ENCODE peak calls at places on chromosomes 7 and 10, in nine cellular contexts. Q is IMR-90; I is CD4-positive, alpha-beta memory T cell; Z is CD8-positive, alpha-beta T cell; R is endodermal cell; V is fibroblast of lung; J is GM23338; H is pancreas; L is Peyer's patch. B is an unnamed sample.
A peak's percentile ranks its signal among the peaks of the same experiment; 100 is the strongest.

GRCh38 chr7:2873686-2874551 is 29.8 kb upstream of the GNA12 start:
- DNase-seq in Q (peak; percentile 95), I (no peak), Z (no peak), R (peak; percentile 94), V (peak; percentile 93), J (peak; percentile 60), H (no peak), L (no peak), B (no peak)

GRCh38 chr10:130333185-130333584 is 197.0 kb downstream of the GLRX3 start:
- DNase-seq in Q (no peak), I (no peak), Z (no peak), R (peak; percentile 69), V (no peak), J (no peak), H (no peak), L (no peak), B (no peak)

GRCh38 chr7:132240262-132240661 is 336.0 kb downstream of the PLXNA4 start:
- DNase-seq in Q (no peak), I (no peak), Z (no peak), R (no peak), V (no peak), J (no peak), H (no peak), L (no peak), B (no peak)

GRCh38 chr10:43170491-43170890 is 32.2 kb downstream of the CSGALNACT2 start:
- DNase-seq in Q (peak; percentile 30), I (no peak), Z (no peak), R (no peak), V (no peak), J (peak; percentile 40), H (no peak), L (no peak), B (no peak)

GRCh38 chr7:108086962-108087361 is 43.2 kb downstream of the LAMB4 start:
- DNase-seq in Q (peak; percentile 30), I (no peak), Z (no peak), R (no peak), V (no peak), J (no peak), H (no peak), L (no peak), B (no peak)

GRCh38 chr10:114663631-114664030 is 5.6 kb upstream of the ABLIM1 start:
- DNase-seq in Q (no peak), I (no peak), Z (no peak), R (peak; percentile 72), V (peak; percentile 25), J (peak; percentile 29), H (no peak), L (no peak), B (no peak)

GRCh38 chr7:69651101-69651590 is 52.9 kb downstream of the AUTS2 start:
- DNase-seq in Q (no peak), I (no peak), Z (no peak), R (no peak), V (no peak), J (no peak), H (no peak), L (no peak), B (no peak)

GRCh38 chr10:29555091-29555745 is 79.6 kb downstream of the SVIL start:
- DNase-seq in Q (peak; percentile 9), I (no peak), Z (no peak), R (no peak), V (peak; percentile 39), J (no peak), H (no peak), L (no peak), B (no peak)

GRCh38 chr10:64039208-64039607 is 518.0 kb downstream of the REEP3 start:
- DNase-seq in Q (no peak), I (no peak), Z (no peak), R (no peak), V (no peak), J (no peak), H (no peak), L (no peak), B (no peak)

GRCh38 chr7:105760549-105761447 is 115.6 kb downstream of the ATXN7L1 start:
- DNase-seq in Q (peak; percentile 47), I (peak; percentile 50), Z (peak; percentile 57), R (no peak), V (no peak), J (no peak), H (no peak), L (no peak), B (peak; percentile 11)

GRCh38 chr10:44374155-44374554 is 10.7 kb downstream of the CXCL12 start:
- DNase-seq in Q (no peak), I (no peak), Z (no peak), R (no peak), V (no peak), J (no peak), H (no peak), L (no peak), B (no peak)

GRCh38 chr10:44370731-44371248 is 14.1 kb downstream of the CXCL12 start:
- DNase-seq in Q (no peak), I (no peak), Z (no peak), R (peak; percentile 87), V (no peak), J (peak; percentile 85), H (no peak), L (no peak), B (no peak)

GRCh38 chr10:44373341-44373995 is 11.4 kb downstream of the CXCL12 start:
- DNase-seq in Q (no peak), I (no peak), Z (no peak), R (no peak), V (no peak), J (no peak), H (no peak), L (no peak), B (no peak)

GRCh38 chr10:44369851-44370250 is 15.0 kb downstream of the CXCL12 start:
- DNase-seq in Q (peak; percentile 8), I (no peak), Z (no peak), R (no peak), V (peak; percentile 39), J (no peak), H (no peak), L (no peak), B (no peak)

GRCh38 chr10:44372181-44372580 is 12.7 kb downstream of the CXCL12 start:
- DNase-seq in Q (no peak), I (no peak), Z (no peak), R (no peak), V (no peak), J (no peak), H (no peak), L (no peak), B (no peak)
- H3K27me3 ChIP-seq in Q (no peaks in the 10 kb centered on the region), I (no peaks in the 10 kb centered on the region), Z (no peaks in the 10 kb centered on the region), R (no peaks in the 10 kb centered on the region), V (no peaks in the 10 kb centered on the region), J (no peaks in the 10 kb centered on the region), H (no peaks in the 10 kb centered on the region), L (no peaks in the 10 kb centered on the region), B (no peaks in the 10 kb centered on the region)

GRCh38 chr7:56107954-56108258 is 1.6 kb upstream of the CHCHD2 start:
- DNase-seq in Q (no peak), I (no peak), Z (no peak), R (no peak), V (no peak), J (no peak), H (no peak), L (no peak), B (no peak)
- H3K4me3 ChIP-seq in Q (no peak overlapping the region), I (no peak overlapping the region), Z (no peak overlapping the region), R (peak overlapping the region; percentile 99), V (no peak overlapping the region), J (no peak overlapping the region), H (no peak overlapping the region), L (no peak overlapping the region), B (no peak overlapping the region)

GRCh38 chr7:975702-976473 is 539 bp upstream of the COX19 start:
- DNase-seq in Q (no peak), I (peak; percentile 52), Z (no peak), R (no peak), V (no peak), J (no peak), H (no peak), L (no peak), B (no peak)

GRCh38 chr7:976901-977325 is 1.6 kb upstream of the COX19 start:
- DNase-seq in Q (no peak), I (no peak), Z (no peak), R (no peak), V (no peak), J (no peak), H (no peak), L (peak; percentile 76), B (no peak)

GRCh38 chr7:978049-978346 is 2.6 kb upstream of the COX19 start:
- DNase-seq in Q (no peak), I (no peak), Z (no peak), R (no peak), V (no peak), J (no peak), H (no peak), L (no peak), B (no peak)

GRCh38 chr7:978416-979091 is 3.2 kb upstream of the COX19 start:
- DNase-seq in Q (no peak), I (no peak), Z (no peak), R (no peak), V (no peak), J (no peak), H (no peak), L (peak; percentile 60), B (no peak)

GRCh38 chr7:977326-978048 is 2.1 kb upstream of the COX19 start:
- DNase-seq in Q (peak; percentile 46), I (no peak), Z (no peak), R (no peak), V (peak; percentile 25), J (no peak), H (peak; percentile 85), L (peak; percentile 88), B (no peak)
- H3K4me1 ChIP-seq in Q (peaks cover 4% of the 10 kb centered on the region), I (peaks cover 25% of the 10 kb centered on the region), Z (peaks cover 23% of the 10 kb centered on the region), R (peaks cover 4% of the 10 kb centered on the region), V (peaks cover 3% of the 10 kb centered on the region), J (peaks cover 9% of the 10 kb centered on the region), H (peaks cover 43% of the 10 kb centered on the region), L (no peaks in the 10 kb centered on the region), B (peaks cover 22% of the 10 kb centered on the region)

GRCh38 chr7:34227525-34227924 is 322.2 kb downstream of the BMPER start:
- DNase-seq in Q (no peak), I (no peak), Z (no peak), R (no peak), V (no peak), J (no peak), H (no peak), L (no peak), B (no peak)

GRCh38 chr7:34225193-34225592 is 319.9 kb downstream of the BMPER start:
- DNase-seq in Q (no peak), I (no peak), Z (no peak), R (peak; percentile 65), V (no peak), J (no peak), H (no peak), L (no peak), B (no peak)

GRCh38 chr7:34222316-34222715 is 317.0 kb downstream of the BMPER start:
- DNase-seq in Q (no peak), I (no peak), Z (no peak), R (no peak), V (no peak), J (peak; percentile 32), H (no peak), L (no peak), B (no peak)

GRCh38 chr7:34222722-34223121 is 317.4 kb downstream of the BMPER start:
- DNase-seq in Q (no peak), I (no peak), Z (no peak), R (no peak), V (no peak), J (no peak), H (no peak), L (no peak), B (no peak)

GRCh38 chr7:34224259-34224658 is 318.9 kb downstream of the BMPER start:
- DNase-seq in Q (no peak), I (no peak), Z (no peak), R (no peak), V (no peak), J (no peak), H (no peak), L (no peak), B (no peak)
- H3K27me3 ChIP-seq in Q (peaks cover 25% of the 10 kb centered on the region), I (no peaks in the 10 kb centered on the region), Z (no peaks in the 10 kb centered on the region), R (no peaks in the 10 kb centered on the region), V (peaks cover 4% of the 10 kb centered on the region), J (no peaks in the 10 kb centered on the region), H (no peaks in the 10 kb centered on the region), L (no peaks in the 10 kb centered on the region), B (no peaks in the 10 kb centered on the region)